ENCODE peak calls at places on chromosome 6, in six cellular contexts. U, Z, D, T, I and C are unnamed samples.

GRCh38 chr6:32816746-32817204 is at the start of gene HLA-DOB:
- DNase-seq in D (no peak), Z (no peak), U (no peak), T (no peak), I (no peak), C (no peak)

GRCh38 chr6:95087394-95088097 is 489.8 kb upstream of the MANEA start:
- DNase-seq in Z (no peak), D (no peak), T (no peak), U (peak), I (no peak), C (no peak)

GRCh38 chr6:12148317-12148801 is 136.2 kb downstream of the HIVEP1 start:
- DNase-seq in Z (no peak), I (no peak), U (no peak), D (no peak), T (no peak), C (no peak)

GRCh38 chr6:15556711-15557110 is 106.1 kb downstream of the DTNBP1 start:
- DNase-seq in U (no peak), D (no peak), I (no peak), T (no peak), Z (no peak), C (no peak)

GRCh38 chr6:47221565-47221964 is 88.1 kb downstream of the TNFRSF21 start:
- DNase-seq in Z (no peak), T (no peak), U (no peak), I (no peak), D (no peak), C (no peak)

GRCh38 chr6:113018351-113019151 is 671.4 kb downstream of the RFPL4B start:
- DNase-seq in U (peak), Z (no peak), D (peak), I (no peak), T (peak), C (no peak)

GRCh38 chr6:136347847-136348246 is 58.2 kb upstream of the BCLAF1 start:
- DNase-seq in U (no peak), T (no peak), Z (no peak), I (no peak), D (no peak), C (no peak)

GRCh38 chr6:149913085-149913484 is 9.8 kb downstream of the RAET1G start:
- DNase-seq in U (peak), T (no peak), I (no peak), D (no peak), Z (no peak), C (no peak)

GRCh38 chr6:159931112-159931511 is 37.8 kb upstream of the IGF2R start:
- DNase-seq in Z (no peak), I (no peak), T (no peak), D (no peak), U (no peak), C (no peak)

GRCh38 chr6:703562-703961 is 10.6 kb upstream of the EXOC2 start:
- DNase-seq in U (no peak), Z (no peak), I (no peak), D (no peak), T (no peak), C (no peak)

GRCh38 chr6:3447005-3447404 is 9.8 kb downstream of the SLC22A23 start:
- DNase-seq in T (no peak), Z (no peak), I (no peak), U (no peak), D (no peak), C (no peak)

GRCh38 chr6:82909551-82909950 is 156.1 kb downstream of the UBE3D start:
- DNase-seq in I (no peak), Z (no peak), T (no peak), U (no peak), D (no peak), C (no peak)

DNA sequence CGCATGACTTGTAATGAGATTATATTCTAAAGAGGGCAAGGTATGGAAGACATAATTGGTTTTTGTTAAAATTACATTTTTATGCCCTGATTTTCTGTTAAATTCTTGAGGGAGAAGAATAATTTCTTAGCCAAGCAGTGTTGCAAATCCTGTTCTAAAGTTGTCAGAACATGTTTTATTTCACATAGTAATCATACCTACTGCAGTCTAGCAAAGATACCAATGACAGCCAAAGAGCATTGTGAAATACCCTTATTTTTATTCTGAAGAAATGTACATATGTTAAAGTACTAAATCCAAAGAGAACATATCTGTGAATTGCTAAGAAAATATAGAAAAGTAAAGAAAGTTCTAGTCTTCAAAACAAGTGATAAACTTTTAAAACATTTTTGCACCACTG is 39.6 kb upstream of the SMIM8 start:
- DNase-seq in U (no peak), Z (no peak), T (no peak), D (no peak), I (no peak), C (no peak)
- H3K4me3 ChIP-seq in U (no peak), Z (no peak), T (no peak), D (no peak), I (no peak), C (no peak)

DNA sequence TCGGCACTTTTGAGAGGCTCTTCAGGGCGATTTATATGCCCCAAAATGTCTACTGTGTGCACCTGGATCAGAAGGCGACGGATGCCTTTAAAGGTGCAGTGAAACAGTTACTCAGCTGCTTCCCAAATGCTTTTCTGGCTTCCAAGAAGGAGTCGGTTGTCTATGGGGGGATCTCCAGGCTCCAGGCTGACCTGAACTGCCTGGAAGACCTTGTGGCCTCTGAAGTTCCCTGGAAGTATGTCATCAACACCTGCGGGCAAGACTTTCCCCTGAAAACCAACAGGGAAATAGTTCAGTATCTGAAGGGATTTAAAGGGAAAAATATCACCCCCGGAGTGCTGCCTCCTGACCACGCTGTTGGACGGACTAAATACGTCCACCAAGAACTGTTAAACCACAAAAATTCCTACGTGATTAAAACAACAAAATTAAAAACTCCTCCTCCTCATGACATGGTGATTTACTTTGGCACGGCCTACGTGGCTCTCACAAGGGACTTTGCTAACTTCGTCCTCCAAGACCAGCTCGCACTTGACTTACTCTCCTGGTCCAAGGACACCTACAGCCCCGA is 8.2 kb downstream of the GCNT2 start:
- DNase-seq in Z (peak), D (no peak), T (no peak), I (peak), U (no peak), C (no peak)
- TF ChIP-seq POLR2A in Z (no peak), D (no peak), T (peak), I (no peak), U (no peak), C (no peak)

DNA sequence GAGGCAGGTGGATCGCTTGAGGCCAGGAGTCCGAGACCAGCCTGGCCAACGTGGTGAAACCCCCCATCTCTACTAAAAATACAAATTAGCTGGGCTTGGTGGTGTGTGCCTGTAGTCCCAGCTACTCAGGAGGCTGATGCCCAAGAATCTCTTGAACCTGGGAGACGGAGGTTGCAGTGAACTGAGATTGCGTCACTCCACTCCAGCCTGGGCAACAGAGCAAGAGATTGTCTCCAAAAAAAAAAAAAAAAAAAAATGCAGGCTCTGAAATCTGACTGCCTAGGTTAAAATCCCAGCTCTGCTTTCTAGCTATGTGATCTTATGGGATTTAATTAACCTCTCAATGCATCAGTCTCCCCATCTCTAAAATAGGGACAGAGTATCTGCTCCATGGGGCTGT is 3.3 kb upstream of the TMEM217 start:
- DNase-seq in I (no peak), Z (no peak), T (no peak), U (peak), D (no peak), C (no peak)
- H3K4me3 ChIP-seq in I (no peak), Z (no peak), T (no peak), U (no peak), D (no peak), C (no peak)

GRCh38 chr6:37050854-37051137 is 45.3 kb downstream of the FGD2 start:
- DNase-seq in Z (no peak), I (no peak), T (no peak), D (no peak), U (no peak), C (no peak)

GRCh38 chr6:37049990-37050853 is 44.8 kb downstream of the FGD2 start:
- DNase-seq in U (peak), D (no peak), I (peak), T (peak), Z (peak), C (peak)

GRCh38 chr6:37051138-37052026 is 45.9 kb downstream of the FGD2 start:
- DNase-seq in Z (peak), D (peak), U (peak), I (peak), T (peak), C (peak)

GRCh38 chr6:37053683-37054082 is 48.2 kb downstream of the FGD2 start:
- DNase-seq in D (no peak), U (no peak), I (no peak), T (no peak), Z (no peak), C (peak)

GRCh38 chr6:37052027-37052628 is 46.7 kb downstream of the FGD2 start:
- DNase-seq in I (no peak), Z (no peak), D (no peak), T (no peak), U (no peak), C (peak)
- TF ChIP-seq POLR2A in I (no peak), Z (no peak), D (no peak), T (no peak), U (no peak), C (no peak)

GRCh38 chr6:158338311-158339112 is 26.2 kb downstream of the TULP4 start:
- DNase-seq in D (no peak), I (no peak), T (no peak), Z (no peak), U (no peak), C (no peak)
- H3K4me3 ChIP-seq in D (no peak), I (no peak), T (no peak), Z (no peak), U (no peak), C (no peak)

DNA sequence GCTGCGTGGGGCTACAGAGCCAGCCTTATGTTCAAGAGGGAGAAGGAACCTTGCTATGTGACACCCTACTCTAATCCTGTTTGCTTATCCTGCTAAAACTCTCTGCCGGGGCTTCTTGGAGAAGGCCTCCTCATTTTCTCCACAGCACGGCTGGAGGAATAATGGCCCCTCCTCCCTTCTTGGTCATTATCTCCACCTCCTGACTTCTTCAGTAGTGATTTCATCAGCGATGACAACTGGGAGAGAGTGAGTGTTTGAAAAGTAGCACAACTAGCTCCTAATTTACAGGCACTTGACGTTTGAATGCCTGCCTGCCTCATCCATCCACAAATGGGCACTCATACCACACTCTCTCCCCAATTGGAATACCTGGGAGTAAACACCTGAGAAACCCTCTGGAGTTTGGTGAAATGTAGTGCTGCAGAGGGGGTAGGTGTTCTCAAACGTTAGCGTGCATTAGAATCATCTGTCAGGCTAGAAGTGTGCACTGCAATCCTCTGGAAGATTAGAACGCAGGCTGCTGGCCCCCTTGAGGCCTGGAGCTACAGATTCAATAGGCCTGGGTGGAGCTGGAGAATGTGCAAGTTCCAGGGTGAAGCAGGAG is 148.5 kb downstream of the FOXC1 start:
- DNase-seq in Z (no peak), U (no peak), D (no peak), I (no peak), T (no peak), C (no peak)
- TF ChIP-seq POLR2A in Z (no peak), U (no peak), D (no peak), I (no peak), T (no peak), C (no peak)

DNA sequence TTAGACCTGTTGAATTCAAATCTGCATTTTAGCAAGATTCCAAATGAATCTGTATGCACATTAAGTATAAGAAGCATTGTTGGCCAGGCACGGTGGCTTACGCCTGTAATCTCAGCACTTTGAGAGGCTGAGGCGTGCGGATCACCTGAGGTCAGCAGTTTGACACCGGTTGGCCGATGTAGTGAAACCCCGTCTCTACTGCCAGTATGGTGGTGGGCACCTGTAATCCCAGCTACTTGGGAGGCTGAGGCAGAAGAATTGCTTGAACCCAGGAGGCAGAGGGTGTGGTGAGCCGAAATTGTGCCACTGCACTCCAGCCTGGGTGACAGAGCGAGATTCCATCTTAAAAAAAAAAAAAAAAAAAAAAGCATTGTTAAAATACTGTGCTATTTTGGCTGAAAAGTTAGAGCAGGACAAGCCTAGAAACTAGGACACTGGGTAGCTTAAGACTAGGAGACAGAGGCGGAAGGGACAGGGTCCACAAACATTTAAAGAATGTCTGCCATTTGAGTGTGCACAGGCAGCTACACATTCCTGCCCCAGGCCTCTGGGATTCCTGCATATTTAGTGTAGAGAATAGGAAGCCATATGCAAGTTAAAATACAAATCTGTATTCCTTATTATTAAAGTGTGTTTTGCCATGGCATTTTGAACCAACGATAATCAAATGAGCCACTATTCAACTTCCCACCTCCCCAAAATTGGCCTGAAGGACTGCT is 45.1 kb upstream of the EEF1A1 start:
- DNase-seq in I (no peak), U (no peak), Z (no peak), D (no peak), T (no peak), C (no peak)
- H3K4me3 ChIP-seq in I (no peak), U (no peak), Z (no peak), D (no peak), T (no peak), C (no peak)

GRCh38 chr6:167906899-167907298 is 80.2 kb downstream of the AFDN start:
- DNase-seq in D (no peak), U (peak), I (peak), T (peak), Z (peak), C (no peak)
- TF ChIP-seq POLR2A in D (no peak), U (no peak), I (no peak), T (no peak), Z (no peak), C (no peak)

GRCh38 chr6:162726997-162727346 is 594 bp downstream of the PRKN start:
- DNase-seq in U (peak), T (no peak), Z (no peak), I (no peak), D (no peak), C (no peak)

GRCh38 chr6:162728177-162728571 is 400 bp downstream of the PACRG start:
- DNase-seq in I (no peak), T (peak), U (peak), Z (no peak), D (peak), C (peak)

GRCh38 chr6:162727347-162728176 is at the start of the genes PACRG and PRKN:
- DNase-seq in D (peak), T (peak), U (peak), Z (peak), I (peak), C (peak)

GRCh38 chr6:162730502-162730901 is 2.7 kb downstream of the PACRG start:
- DNase-seq in T (no peak), I (no peak), Z (no peak), D (no peak), U (no peak), C (no peak)

GRCh38 chr6:162728706-162729105 is 932 bp downstream of the PACRG start:
- DNase-seq in Z (no peak), I (no peak), T (no peak), U (no peak), D (no peak), C (no peak)
- H3K4me3 ChIP-seq in Z (no peak), I (no peak), T (no peak), U (no peak), D (no peak), C (no peak)